ENCODE peak calls at places on chromosome 10, in seven cellular contexts. One of them, this sample, is unnamed.

GRCh38 chr10:6492896-6493295 is 87.2 kb downstream of the PRKCQ start:
- DNase-seq in OCI-LY7: no peak
- DNase-seq in body of pancreas: no peak
- DNase-seq in esophagus squamous epithelium: no peak
- DNase-seq in cardiac muscle cell: no peak
- DNase-seq in stomach: no peak
- DNase-seq in fibroblast of lung: no peak
- DNase-seq in this sample: no peak

GRCh38 chr10:12750526-12751201 is 250.8 kb downstream of the CCDC3 start:
- DNase-seq in OCI-LY7: no peak
- DNase-seq in body of pancreas: no peak
- DNase-seq in esophagus squamous epithelium: no peak
- DNase-seq in cardiac muscle cell: no peak
- DNase-seq in stomach: no peak
- DNase-seq in fibroblast of lung: peak
- DNase-seq in this sample: no peak

GRCh38 chr10:122276611-122277205 is 5.6 kb downstream of the BTBD16 start:
- DNase-seq in OCI-LY7: no peak
- DNase-seq in body of pancreas: no peak
- DNase-seq in esophagus squamous epithelium: no peak
- DNase-seq in cardiac muscle cell: peak
- DNase-seq in stomach: peak
- DNase-seq in fibroblast of lung: peak
- DNase-seq in this sample: no peak

GRCh38 chr10:129911451-129912160 is 52.5 kb downstream of the EBF3 start:
- DNase-seq in OCI-LY7: no peak
- DNase-seq in body of pancreas: no peak
- DNase-seq in esophagus squamous epithelium: no peak
- DNase-seq in cardiac muscle cell: no peak
- DNase-seq in stomach: no peak
- DNase-seq in fibroblast of lung: no peak
- DNase-seq in this sample: no peak

GRCh38 chr10:3803884-3804741 is 19.1 kb upstream of the KLF6 start:
- DNase-seq in OCI-LY7: peak
- DNase-seq in body of pancreas: no peak
- DNase-seq in esophagus squamous epithelium: no peak
- DNase-seq in cardiac muscle cell: peak
- DNase-seq in stomach: no peak
- DNase-seq in fibroblast of lung: peak
- DNase-seq in this sample: no peak

GRCh38 chr10:118870467-118871243 is 115.9 kb upstream of the CACUL1 start:
- DNase-seq in OCI-LY7: no peak
- DNase-seq in body of pancreas: peak
- DNase-seq in esophagus squamous epithelium: no peak
- DNase-seq in cardiac muscle cell: peak
- DNase-seq in stomach: no peak
- DNase-seq in fibroblast of lung: peak
- DNase-seq in this sample: peak

GRCh38 chr10:116848912-116849270 is 408 bp upstream of the ENO4 start:
- DNase-seq in OCI-LY7: no peak
- DNase-seq in body of pancreas: no peak
- DNase-seq in esophagus squamous epithelium: no peak
- DNase-seq in cardiac muscle cell: no peak
- DNase-seq in stomach: no peak
- DNase-seq in fibroblast of lung: no peak
- DNase-seq in this sample: peak

GRCh38 chr10:75233444-75234016 is 2.2 kb downstream of the COMTD1 start:
- DNase-seq in OCI-LY7: peak
- DNase-seq in body of pancreas: no peak
- DNase-seq in esophagus squamous epithelium: no peak
- DNase-seq in cardiac muscle cell: no peak
- DNase-seq in stomach: no peak
- DNase-seq in fibroblast of lung: no peak
- DNase-seq in this sample: no peak

GRCh38 chr10:117004627-117005453 is at the start of gene SHTN1:
- DNase-seq in OCI-LY7: no peak
- DNase-seq in body of pancreas: peak
- DNase-seq in esophagus squamous epithelium: no peak
- DNase-seq in cardiac muscle cell: peak
- DNase-seq in stomach: peak
- DNase-seq in fibroblast of lung: peak
- DNase-seq in this sample: peak

GRCh38 chr10:33660329-33660728 is 325.9 kb upstream of the NRP1 start:
- DNase-seq in OCI-LY7: no peak
- DNase-seq in body of pancreas: no peak
- DNase-seq in esophagus squamous epithelium: no peak
- DNase-seq in cardiac muscle cell: no peak
- DNase-seq in stomach: no peak
- DNase-seq in fibroblast of lung: no peak
- DNase-seq in this sample: no peak

GRCh38 chr10:91590142-91590903 is 42.5 kb downstream of the PPP1R3C start:
- DNase-seq in OCI-LY7: no peak
- DNase-seq in body of pancreas: peak
- DNase-seq in esophagus squamous epithelium: no peak
- DNase-seq in cardiac muscle cell: peak
- DNase-seq in stomach: peak
- DNase-seq in fibroblast of lung: peak
- DNase-seq in this sample: no peak

GRCh38 chr10:96044686-96045085 is 1.3 kb downstream of the CCNJ start:
- DNase-seq in OCI-LY7: no peak
- DNase-seq in body of pancreas: no peak
- DNase-seq in esophagus squamous epithelium: no peak
- DNase-seq in cardiac muscle cell: peak
- DNase-seq in stomach: no peak
- DNase-seq in fibroblast of lung: peak
- DNase-seq in this sample: no peak

GRCh38 chr10:84333864-84334451 is 5.6 kb downstream of the CCSER2 start:
- DNase-seq in OCI-LY7: peak
- DNase-seq in body of pancreas: no peak
- DNase-seq in esophagus squamous epithelium: no peak
- DNase-seq in cardiac muscle cell: peak
- DNase-seq in stomach: no peak
- DNase-seq in fibroblast of lung: peak
- DNase-seq in this sample: no peak

GRCh38 chr10:113539789-113540188 is 13.1 kb upstream of the HABP2 start:
- DNase-seq in OCI-LY7: no peak
- DNase-seq in body of pancreas: no peak
- DNase-seq in esophagus squamous epithelium: no peak
- DNase-seq in cardiac muscle cell: peak
- DNase-seq in stomach: no peak
- DNase-seq in fibroblast of lung: peak
- DNase-seq in this sample: no peak

GRCh38 chr10:101071266-101071884 is 9.6 kb downstream of the KAZALD1 start:
- DNase-seq in OCI-LY7: peak
- DNase-seq in body of pancreas: no peak
- DNase-seq in esophagus squamous epithelium: no peak
- DNase-seq in cardiac muscle cell: peak
- DNase-seq in stomach: no peak
- DNase-seq in fibroblast of lung: peak
- DNase-seq in this sample: no peak

GRCh38 chr10:71191459-71192113 is 20.8 kb upstream of the UNC5B start:
- DNase-seq in OCI-LY7: no peak
- DNase-seq in body of pancreas: no peak
- DNase-seq in esophagus squamous epithelium: no peak
- DNase-seq in cardiac muscle cell: no peak
- DNase-seq in stomach: no peak
- DNase-seq in fibroblast of lung: no peak
- DNase-seq in this sample: no peak

GRCh38 chr10:44723654-44724053 is 187.5 kb upstream of the TMEM72 start:
- DNase-seq in OCI-LY7: no peak
- DNase-seq in body of pancreas: no peak
- DNase-seq in esophagus squamous epithelium: no peak
- DNase-seq in cardiac muscle cell: peak
- DNase-seq in stomach: no peak
- DNase-seq in fibroblast of lung: peak
- DNase-seq in this sample: no peak

GRCh38 chr10:72794260-72794659 is 99.3 kb upstream of the OIT3 start:
- DNase-seq in OCI-LY7: no peak
- DNase-seq in body of pancreas: no peak
- DNase-seq in esophagus squamous epithelium: no peak
- DNase-seq in cardiac muscle cell: peak
- DNase-seq in stomach: no peak
- DNase-seq in fibroblast of lung: peak
- DNase-seq in this sample: no peak

GRCh38 chr10:47049056-47049851 is 138.0 kb downstream of the PTPN20 start:
- DNase-seq in OCI-LY7: no peak
- DNase-seq in body of pancreas: no peak
- DNase-seq in esophagus squamous epithelium: no peak
- DNase-seq in cardiac muscle cell: no peak
- DNase-seq in stomach: peak
- DNase-seq in fibroblast of lung: no peak
- DNase-seq in this sample: no peak

GRCh38 chr10:12984165-12984747 is 17.3 kb downstream of the CCDC3 start:
- DNase-seq in OCI-LY7: no peak
- DNase-seq in body of pancreas: no peak
- DNase-seq in esophagus squamous epithelium: no peak
- DNase-seq in cardiac muscle cell: peak
- DNase-seq in stomach: no peak
- DNase-seq in fibroblast of lung: peak
- DNase-seq in this sample: no peak

GRCh38 chr10:109450702-109451101 is 472.6 kb downstream of the XPNPEP1 start:
- DNase-seq in OCI-LY7: no peak
- DNase-seq in body of pancreas: no peak
- DNase-seq in esophagus squamous epithelium: no peak
- DNase-seq in cardiac muscle cell: no peak
- DNase-seq in stomach: no peak
- DNase-seq in fibroblast of lung: no peak
- DNase-seq in this sample: peak

GRCh38 chr10:119608316-119609155 is 11.8 kb upstream of the TIAL1 start:
- DNase-seq in OCI-LY7: peak
- DNase-seq in body of pancreas: peak
- DNase-seq in esophagus squamous epithelium: no peak
- DNase-seq in cardiac muscle cell: peak
- DNase-seq in stomach: peak
- DNase-seq in fibroblast of lung: peak
- DNase-seq in this sample: peak

GRCh38 chr10:54904833-54905232 is 103.8 kb upstream of the PCDH15 start:
- DNase-seq in OCI-LY7: no peak
- DNase-seq in body of pancreas: no peak
- DNase-seq in esophagus squamous epithelium: no peak
- DNase-seq in cardiac muscle cell: no peak
- DNase-seq in stomach: no peak
- DNase-seq in fibroblast of lung: no peak
- DNase-seq in this sample: no peak

GRCh38 chr10:76665029-76665428 is 972.6 kb downstream of the KCNMA1 start:
- DNase-seq in OCI-LY7: no peak
- DNase-seq in body of pancreas: no peak
- DNase-seq in esophagus squamous epithelium: no peak
- DNase-seq in cardiac muscle cell: no peak
- DNase-seq in stomach: no peak
- DNase-seq in fibroblast of lung: no peak
- DNase-seq in this sample: no peak

GRCh38 chr10:57333880-57334279 is 933.8 kb downstream of the IPMK start:
- DNase-seq in OCI-LY7: no peak
- DNase-seq in body of pancreas: no peak
- DNase-seq in esophagus squamous epithelium: no peak
- DNase-seq in cardiac muscle cell: no peak
- DNase-seq in stomach: no peak
- DNase-seq in fibroblast of lung: no peak
- DNase-seq in this sample: no peak
- TF ChIP-seq CTCF in OCI-LY7: peak
- TF ChIP-seq CTCF in body of pancreas: no peak
- TF ChIP-seq CTCF in esophagus squamous epithelium: no peak
- TF ChIP-seq CTCF in cardiac muscle cell: no peak
- TF ChIP-seq CTCF in stomach: no peak
- TF ChIP-seq CTCF in fibroblast of lung: no peak
- TF ChIP-seq CTCF in this sample: no peak

DNA sequence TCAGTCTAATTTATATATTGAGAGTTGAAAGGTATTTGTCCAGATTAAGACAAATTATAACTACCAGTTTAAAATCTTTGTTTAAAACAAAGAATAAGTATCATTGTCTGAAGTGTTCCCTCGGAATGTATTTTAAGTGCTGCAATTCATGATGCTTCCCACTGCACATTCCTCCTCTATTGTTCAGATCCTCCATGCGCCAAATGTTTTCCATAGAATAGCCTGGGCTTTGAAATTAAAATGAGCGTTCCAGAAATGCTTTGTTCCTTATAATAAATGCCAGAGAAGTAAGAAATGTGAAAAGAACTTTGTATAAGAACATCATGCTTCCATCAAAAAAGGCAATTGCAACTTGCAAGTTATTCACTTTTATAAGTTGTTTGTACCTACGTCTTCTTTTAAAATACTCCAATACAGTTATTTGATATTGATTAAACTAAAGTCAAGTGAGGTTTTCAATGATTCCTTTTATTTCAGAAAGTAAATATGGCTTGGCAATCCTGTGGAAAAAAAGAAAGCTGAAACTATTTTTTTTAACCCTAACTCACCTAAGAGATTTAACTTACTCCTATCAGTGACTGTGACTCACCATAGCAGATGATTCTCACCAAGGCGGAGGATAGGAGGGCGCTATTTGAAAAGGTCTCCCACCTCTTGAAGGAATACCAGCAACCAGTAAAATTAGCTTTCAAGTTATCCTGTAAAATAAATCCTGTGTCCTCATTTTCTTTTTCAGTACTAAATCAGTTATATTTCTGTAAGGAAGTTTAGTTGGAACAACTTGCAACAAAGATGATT is 85.8 kb downstream of the CTNNA3 start:
- DNase-seq in OCI-LY7: no peak
- DNase-seq in body of pancreas: no peak
- DNase-seq in esophagus squamous epithelium: no peak
- DNase-seq in cardiac muscle cell: peak
- DNase-seq in stomach: no peak
- DNase-seq in fibroblast of lung: peak
- DNase-seq in this sample: no peak
- H3K27ac ChIP-seq in OCI-LY7: no peak
- H3K27ac ChIP-seq in body of pancreas: no peak
- H3K27ac ChIP-seq in esophagus squamous epithelium: no peak
- H3K27ac ChIP-seq in cardiac muscle cell: peak
- H3K27ac ChIP-seq in stomach: no peak
- H3K27ac ChIP-seq in fibroblast of lung: no peak
- H3K27ac ChIP-seq in this sample: no peak

GRCh38 chr10:30437039-30437781 is 3.2 kb downstream of the MAP3K8 start:
- DNase-seq in OCI-LY7: peak
- DNase-seq in body of pancreas: no peak
- DNase-seq in esophagus squamous epithelium: no peak
- DNase-seq in cardiac muscle cell: peak
- DNase-seq in stomach: no peak
- DNase-seq in fibroblast of lung: peak
- DNase-seq in this sample: no peak
- H3K4me3 ChIP-seq in OCI-LY7: peak
- H3K4me3 ChIP-seq in body of pancreas: no peak
- H3K4me3 ChIP-seq in esophagus squamous epithelium: peak
- H3K4me3 ChIP-seq in cardiac muscle cell: no peak
- H3K4me3 ChIP-seq in stomach: peak
- H3K4me3 ChIP-seq in fibroblast of lung: peak
- H3K4me3 ChIP-seq in this sample: no peak

GRCh38 chr10:104546756-104547155 is 94.3 kb upstream of the SORCS3 start:
- DNase-seq in OCI-LY7: no peak
- DNase-seq in body of pancreas: no peak
- DNase-seq in esophagus squamous epithelium: no peak
- DNase-seq in cardiac muscle cell: no peak
- DNase-seq in stomach: no peak
- DNase-seq in fibroblast of lung: no peak
- DNase-seq in this sample: peak
- TF ChIP-seq CTCF in OCI-LY7: no peak
- TF ChIP-seq CTCF in body of pancreas: no peak
- TF ChIP-seq CTCF in esophagus squamous epithelium: no peak
- TF ChIP-seq CTCF in cardiac muscle cell: no peak
- TF ChIP-seq CTCF in stomach: no peak
- TF ChIP-seq CTCF in fibroblast of lung: no peak
- TF ChIP-seq CTCF in this sample: peak

This sample was measured in WERI-Rb-1.